ENCODE peak calls at places on chromosomes 7 and 10, in seven cellular contexts. One of them, this sample, is unnamed.

GRCh38 chr10:18179901-18180300 is 39.7 kb downstream of the CACNB2 start:
- DNase-seq in aorta: no peak
- DNase-seq in stomach: no peak
- DNase-seq in left ventricle myocardium inferior: no peak
- DNase-seq in PC-3: peak; percentile 8
- DNase-seq in GM23338: no peak
- DNase-seq in heart left ventricle: peak; percentile 40
- DNase-seq in this sample: peak; percentile 87

GRCh38 chr7:125195156-125195555 is 265.5 kb upstream of the POT1 start:
- DNase-seq in aorta: no peak
- DNase-seq in stomach: no peak
- DNase-seq in left ventricle myocardium inferior: no peak
- DNase-seq in PC-3: peak; percentile 6
- DNase-seq in GM23338: no peak
- DNase-seq in heart left ventricle: no peak
- DNase-seq in this sample: no peak

GRCh38 chr10:99394256-99394655 is 36.2 kb downstream of the GOT1 start:
- DNase-seq in aorta: no peak
- DNase-seq in stomach: no peak
- DNase-seq in left ventricle myocardium inferior: no peak
- DNase-seq in PC-3: no peak
- DNase-seq in GM23338: no peak
- DNase-seq in heart left ventricle: no peak
- DNase-seq in this sample: no peak

GRCh38 chr7:102432476-102433318 is 678 bp upstream of the ORAI2 start:
- DNase-seq in aorta: no peak
- DNase-seq in stomach: no peak
- DNase-seq in left ventricle myocardium inferior: no peak
- DNase-seq in PC-3: no peak
- DNase-seq in GM23338: no peak
- DNase-seq in heart left ventricle: no peak
- DNase-seq in this sample: no peak

GRCh38 chr7:100854146-100854895 is 1.8 kb downstream of the SLC12A9 start:
- DNase-seq in aorta: no peak
- DNase-seq in stomach: no peak
- DNase-seq in left ventricle myocardium inferior: no peak
- DNase-seq in PC-3: no peak
- DNase-seq in GM23338: no peak
- DNase-seq in heart left ventricle: no peak
- DNase-seq in this sample: no peak

GRCh38 chr10:26890956-26891355 is 30.2 kb upstream of the ABI1 start:
- DNase-seq in aorta: peak; percentile 49
- DNase-seq in stomach: peak; percentile 45
- DNase-seq in left ventricle myocardium inferior: no peak
- DNase-seq in PC-3: peak; percentile 82
- DNase-seq in GM23338: peak; percentile 85
- DNase-seq in heart left ventricle: no peak
- DNase-seq in this sample: peak; percentile 76

GRCh38 chr10:132414402-132415016 is 17.5 kb downstream of the PWWP2B start:
- DNase-seq in aorta: no peak
- DNase-seq in stomach: no peak
- DNase-seq in left ventricle myocardium inferior: no peak
- DNase-seq in PC-3: no peak
- DNase-seq in GM23338: no peak
- DNase-seq in heart left ventricle: no peak
- DNase-seq in this sample: no peak

GRCh38 chr7:28435732-28436378 is 23.5 kb downstream of the CREB5 start:
- DNase-seq in aorta: no peak
- DNase-seq in stomach: no peak
- DNase-seq in left ventricle myocardium inferior: no peak
- DNase-seq in PC-3: peak; percentile 46
- DNase-seq in GM23338: no peak
- DNase-seq in heart left ventricle: no peak
- DNase-seq in this sample: no peak

GRCh38 chr10:62626817-62627216 is 177.7 kb upstream of the ADO start:
- DNase-seq in aorta: no peak
- DNase-seq in stomach: no peak
- DNase-seq in left ventricle myocardium inferior: no peak
- DNase-seq in PC-3: peak; percentile 98
- DNase-seq in GM23338: peak; percentile 36
- DNase-seq in heart left ventricle: no peak
- DNase-seq in this sample: peak; percentile 66

GRCh38 chr7:5143935-5144903 is 45.8 kb upstream of the WIPI2 start:
- DNase-seq in aorta: peak; percentile 49
- DNase-seq in stomach: peak; percentile 26
- DNase-seq in left ventricle myocardium inferior: no peak
- DNase-seq in PC-3: no peak
- DNase-seq in GM23338: peak; percentile 41
- DNase-seq in heart left ventricle: peak; percentile 6
- DNase-seq in this sample: peak; percentile 37

GRCh38 chr10:77360835-77361234 is 276.8 kb downstream of the KCNMA1 start:
- DNase-seq in aorta: no peak
- DNase-seq in stomach: no peak
- DNase-seq in left ventricle myocardium inferior: no peak
- DNase-seq in PC-3: no peak
- DNase-seq in GM23338: no peak
- DNase-seq in heart left ventricle: no peak
- DNase-seq in this sample: no peak
- H3K27ac ChIP-seq in aorta: no peak overlapping the region
- H3K27ac ChIP-seq in stomach: no peak overlapping the region
- H3K27ac ChIP-seq in left ventricle myocardium inferior: no peak overlapping the region
- H3K27ac ChIP-seq in PC-3: no peak overlapping the region
- H3K27ac ChIP-seq in GM23338: no peak overlapping the region
- H3K27ac ChIP-seq in heart left ventricle: no peak overlapping the region
- H3K27ac ChIP-seq in this sample: no peak overlapping the region

GRCh38 chr10:75541411-75541810 is 110.0 kb downstream of the LRMDA start:
- DNase-seq in aorta: no peak
- DNase-seq in stomach: no peak
- DNase-seq in left ventricle myocardium inferior: no peak
- DNase-seq in PC-3: no peak
- DNase-seq in GM23338: no peak
- DNase-seq in heart left ventricle: no peak
- DNase-seq in this sample: no peak
- H3K4me1 ChIP-seq in aorta: peaks cover 2% of the 10 kb centered on the region
- H3K4me1 ChIP-seq in stomach: peaks cover 2% of the 10 kb centered on the region
- H3K4me1 ChIP-seq in left ventricle myocardium inferior: peaks cover 21% of the 10 kb centered on the region
- H3K4me1 ChIP-seq in PC-3: no peaks in the 10 kb centered on the region
- H3K4me1 ChIP-seq in GM23338: peaks cover 45% of the 10 kb centered on the region
- H3K4me1 ChIP-seq in heart left ventricle: no peaks in the 10 kb centered on the region
- H3K4me1 ChIP-seq in this sample: no peaks in the 10 kb centered on the region

GRCh38 chr7:17084166-17084475 is 202.3 kb upstream of the AGR3 start:
- DNase-seq in aorta: no peak
- DNase-seq in stomach: no peak
- DNase-seq in left ventricle myocardium inferior: no peak
- DNase-seq in PC-3: no peak
- DNase-seq in GM23338: no peak
- DNase-seq in heart left ventricle: no peak
- DNase-seq in this sample: no peak
- H3K27ac ChIP-seq in aorta: no peak overlapping the region
- H3K27ac ChIP-seq in stomach: no peak overlapping the region
- H3K27ac ChIP-seq in left ventricle myocardium inferior: no peak overlapping the region
- H3K27ac ChIP-seq in PC-3: no peak overlapping the region
- H3K27ac ChIP-seq in GM23338: no peak overlapping the region
- H3K27ac ChIP-seq in heart left ventricle: no peak overlapping the region
- H3K27ac ChIP-seq in this sample: no peak overlapping the region

GRCh38 chr10:124132306-124132705 is 38.9 kb upstream of the CHST15 start:
- DNase-seq in aorta: no peak
- DNase-seq in stomach: no peak
- DNase-seq in left ventricle myocardium inferior: no peak
- DNase-seq in PC-3: no peak
- DNase-seq in GM23338: no peak
- DNase-seq in heart left ventricle: no peak
- DNase-seq in this sample: no peak

GRCh38 chr10:124131176-124131575 is 37.8 kb upstream of the CHST15 start:
- DNase-seq in aorta: no peak
- DNase-seq in stomach: no peak
- DNase-seq in left ventricle myocardium inferior: no peak
- DNase-seq in PC-3: no peak
- DNase-seq in GM23338: no peak
- DNase-seq in heart left ventricle: no peak
- DNase-seq in this sample: no peak

GRCh38 chr10:124130198-124130597 is 36.8 kb upstream of the CHST15 start:
- DNase-seq in aorta: no peak
- DNase-seq in stomach: no peak
- DNase-seq in left ventricle myocardium inferior: no peak
- DNase-seq in PC-3: no peak
- DNase-seq in GM23338: no peak
- DNase-seq in heart left ventricle: no peak
- DNase-seq in this sample: no peak

GRCh38 chr10:124138195-124138882 is 44.9 kb upstream of the CHST15 start:
- DNase-seq in aorta: no peak
- DNase-seq in stomach: no peak
- DNase-seq in left ventricle myocardium inferior: no peak
- DNase-seq in PC-3: no peak
- DNase-seq in GM23338: no peak
- DNase-seq in heart left ventricle: no peak
- DNase-seq in this sample: peak; percentile 91

DNA sequence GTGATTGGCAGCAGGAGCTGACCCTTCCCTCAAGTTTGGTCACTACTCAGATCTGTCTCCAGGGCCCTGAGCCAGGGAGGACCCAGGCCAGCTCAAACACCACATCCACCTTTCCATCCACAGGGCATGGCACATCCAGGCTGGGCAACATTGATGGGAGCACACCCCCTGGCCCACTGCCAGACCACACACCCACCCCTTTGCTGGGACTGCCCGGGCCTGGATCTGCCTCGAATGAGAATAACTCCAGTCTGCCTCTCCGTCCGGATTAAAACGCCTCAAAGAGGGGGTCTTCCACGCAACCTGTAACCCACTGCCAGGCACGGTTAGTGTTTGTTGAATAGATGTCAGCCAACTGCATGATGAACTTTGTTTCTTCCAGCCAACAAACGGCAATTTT is 40.9 kb upstream of the CHST15 start:
- DNase-seq in aorta: no peak
- DNase-seq in stomach: no peak
- DNase-seq in left ventricle myocardium inferior: no peak
- DNase-seq in PC-3: no peak
- DNase-seq in GM23338: no peak
- DNase-seq in heart left ventricle: no peak
- DNase-seq in this sample: no peak
- H3K4me1 ChIP-seq in aorta: peaks cover 2% of the 10 kb centered on the region
- H3K4me1 ChIP-seq in stomach: no peaks in the 10 kb centered on the region
- H3K4me1 ChIP-seq in left ventricle myocardium inferior: no peaks in the 10 kb centered on the region
- H3K4me1 ChIP-seq in PC-3: no peaks in the 10 kb centered on the region
- H3K4me1 ChIP-seq in GM23338: no peaks in the 10 kb centered on the region
- H3K4me1 ChIP-seq in heart left ventricle: no peaks in the 10 kb centered on the region
- H3K4me1 ChIP-seq in this sample: no peaks in the 10 kb centered on the region

DNA sequence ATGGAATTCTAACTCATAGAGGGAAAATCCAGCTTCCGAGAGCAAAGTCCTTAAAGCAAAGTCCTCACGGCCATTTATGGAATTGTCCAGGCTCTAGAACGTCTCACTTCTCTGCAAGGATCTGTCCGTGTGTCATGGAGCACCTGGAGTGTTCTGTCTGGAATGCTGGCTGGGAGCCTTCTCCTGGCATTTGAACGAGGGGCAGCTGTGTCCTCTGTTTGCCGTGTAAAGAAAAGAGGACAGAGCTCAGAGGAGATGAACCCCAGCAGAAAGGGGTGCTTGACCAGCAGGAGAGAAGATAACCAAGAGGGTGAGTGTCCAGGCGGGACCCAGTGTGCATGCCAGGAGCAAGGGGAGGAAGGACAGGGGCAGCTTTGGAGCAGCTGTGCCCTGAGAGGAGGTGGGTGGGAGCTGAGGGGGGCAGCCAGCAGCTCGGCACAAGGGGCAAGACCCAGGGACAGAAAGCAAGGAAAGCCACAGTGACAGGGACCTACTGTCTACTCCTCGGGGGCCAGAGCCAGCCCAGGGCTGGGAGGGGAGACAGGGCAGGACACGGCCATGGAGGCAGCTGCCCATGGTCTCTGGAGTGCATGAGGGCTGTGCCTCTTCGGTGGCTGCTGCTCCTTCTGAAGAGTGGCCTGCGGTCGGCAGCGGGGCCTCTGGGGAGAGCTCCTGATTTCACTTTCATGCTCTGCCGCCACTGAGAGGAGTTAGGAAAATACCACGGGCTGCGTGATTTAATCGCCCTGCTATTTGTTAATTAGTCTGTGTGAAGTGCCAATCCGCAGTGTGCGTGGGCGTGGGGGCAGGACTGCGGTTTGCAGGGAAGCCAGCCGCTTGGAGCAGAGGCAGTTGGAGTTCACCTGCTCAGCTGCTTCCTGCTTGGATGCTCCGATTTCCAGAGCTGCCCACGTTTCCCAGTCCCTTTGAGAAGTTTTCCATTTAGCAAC is 149.3 kb upstream of the SHH start:
- DNase-seq in aorta: no peak
- DNase-seq in stomach: peak; percentile 71
- DNase-seq in left ventricle myocardium inferior: no peak
- DNase-seq in PC-3: peak; percentile 58
- DNase-seq in GM23338: no peak
- DNase-seq in heart left ventricle: no peak
- DNase-seq in this sample: no peak
- H3K27ac ChIP-seq in aorta: no peak overlapping the region
- H3K27ac ChIP-seq in stomach: peak overlapping the region; percentile 83
- H3K27ac ChIP-seq in left ventricle myocardium inferior: no peak overlapping the region
- H3K27ac ChIP-seq in PC-3: peak overlapping the region; percentile 93
- H3K27ac ChIP-seq in GM23338: no peak overlapping the region
- H3K27ac ChIP-seq in heart left ventricle: no peak overlapping the region
- H3K27ac ChIP-seq in this sample: no peak overlapping the region

This sample was measured in fibroblast of lung.